ENCODE peak calls at places on chromosomes 16 and 17, in five cellular contexts. One of them, this sample, is unnamed.

GRCh38 chr17:73308017-73308823 is 3.6 kb downstream of the CDC42EP4 start:
- ATAC-seq in left lobe of liver: peak
- ATAC-seq in Right ventricle myocardium superior: peak
- ATAC-seq in naive thymus-derived CD4-positive, alpha-beta T cell: no peak
- ATAC-seq in gastroesophageal sphincter: no peak
- ATAC-seq in this sample: no peak

GRCh38 chr17:63250830-63251229 is 195.3 kb downstream of the CYB561 start:
- ATAC-seq in left lobe of liver: no peak
- ATAC-seq in Right ventricle myocardium superior: peak
- ATAC-seq in naive thymus-derived CD4-positive, alpha-beta T cell: no peak
- ATAC-seq in gastroesophageal sphincter: no peak
- ATAC-seq in this sample: no peak

GRCh38 chr17:1384881-1385280 is 15.1 kb downstream of the YWHAE start:
- ATAC-seq in left lobe of liver: no peak
- ATAC-seq in Right ventricle myocardium superior: peak
- ATAC-seq in naive thymus-derived CD4-positive, alpha-beta T cell: no peak
- ATAC-seq in gastroesophageal sphincter: no peak
- ATAC-seq in this sample: no peak

GRCh38 chr17:1180958-1181768 is 1.4 kb upstream of the ABR start:
- ATAC-seq in left lobe of liver: no peak
- ATAC-seq in Right ventricle myocardium superior: no peak
- ATAC-seq in naive thymus-derived CD4-positive, alpha-beta T cell: peak
- ATAC-seq in gastroesophageal sphincter: no peak
- ATAC-seq in this sample: peak

GRCh38 chr16:17371014-17371296 is 99.8 kb downstream of the XYLT1 start:
- ATAC-seq in left lobe of liver: no peak
- ATAC-seq in Right ventricle myocardium superior: no peak
- ATAC-seq in naive thymus-derived CD4-positive, alpha-beta T cell: no peak
- ATAC-seq in gastroesophageal sphincter: no peak
- ATAC-seq in this sample: no peak

GRCh38 chr17:27993161-27993695 is 49.2 kb upstream of the NLK start:
- ATAC-seq in left lobe of liver: no peak
- ATAC-seq in Right ventricle myocardium superior: no peak
- ATAC-seq in naive thymus-derived CD4-positive, alpha-beta T cell: no peak
- ATAC-seq in gastroesophageal sphincter: no peak
- ATAC-seq in this sample: no peak

GRCh38 chr16:68000024-68000423 is 740 bp upstream of the DPEP2 start:
- ATAC-seq in left lobe of liver: peak
- ATAC-seq in Right ventricle myocardium superior: peak
- ATAC-seq in naive thymus-derived CD4-positive, alpha-beta T cell: peak
- ATAC-seq in gastroesophageal sphincter: no peak
- ATAC-seq in this sample: peak

GRCh38 chr16:86186361-86186760 is 287.4 kb downstream of the IRF8 start:
- ATAC-seq in left lobe of liver: no peak
- ATAC-seq in Right ventricle myocardium superior: no peak
- ATAC-seq in naive thymus-derived CD4-positive, alpha-beta T cell: no peak
- ATAC-seq in gastroesophageal sphincter: no peak
- ATAC-seq in this sample: no peak

GRCh38 chr16:19677403-19677802 is 40.6 kb downstream of the KNOP1 start:
- ATAC-seq in left lobe of liver: no peak
- ATAC-seq in Right ventricle myocardium superior: peak
- ATAC-seq in naive thymus-derived CD4-positive, alpha-beta T cell: no peak
- ATAC-seq in gastroesophageal sphincter: no peak
- ATAC-seq in this sample: no peak

GRCh38 chr16:29906520-29907244 is 6.4 kb downstream of the ASPHD1 start:
- ATAC-seq in left lobe of liver: no peak
- ATAC-seq in Right ventricle myocardium superior: no peak
- ATAC-seq in naive thymus-derived CD4-positive, alpha-beta T cell: no peak
- ATAC-seq in gastroesophageal sphincter: no peak
- ATAC-seq in this sample: no peak

GRCh38 chr17:45277216-45277849 is 15.4 kb upstream of the SPATA32 start:
- ATAC-seq in left lobe of liver: peak
- ATAC-seq in Right ventricle myocardium superior: peak
- ATAC-seq in naive thymus-derived CD4-positive, alpha-beta T cell: peak
- ATAC-seq in gastroesophageal sphincter: peak
- ATAC-seq in this sample: peak

GRCh38 chr16:84600343-84601229 is 17.3 kb downstream of the COTL1 start:
- ATAC-seq in left lobe of liver: no peak
- ATAC-seq in Right ventricle myocardium superior: no peak
- ATAC-seq in naive thymus-derived CD4-positive, alpha-beta T cell: peak
- ATAC-seq in gastroesophageal sphincter: no peak
- ATAC-seq in this sample: peak

GRCh38 chr17:9221231-9222180 is 200.2 kb downstream of the NTN1 start:
- ATAC-seq in left lobe of liver: no peak
- ATAC-seq in Right ventricle myocardium superior: no peak
- ATAC-seq in naive thymus-derived CD4-positive, alpha-beta T cell: no peak
- ATAC-seq in gastroesophageal sphincter: no peak
- ATAC-seq in this sample: no peak

GRCh38 chr17:40303706-40304450 is 5.1 kb upstream of the RARA start:
- ATAC-seq in left lobe of liver: no peak
- ATAC-seq in Right ventricle myocardium superior: peak
- ATAC-seq in naive thymus-derived CD4-positive, alpha-beta T cell: no peak
- ATAC-seq in gastroesophageal sphincter: no peak
- ATAC-seq in this sample: peak

GRCh38 chr17:76138234-76138895 is 2.7 kb downstream of the FOXJ1 start:
- ATAC-seq in left lobe of liver: no peak
- ATAC-seq in Right ventricle myocardium superior: no peak
- ATAC-seq in naive thymus-derived CD4-positive, alpha-beta T cell: no peak
- ATAC-seq in gastroesophageal sphincter: no peak
- ATAC-seq in this sample: no peak

GRCh38 chr16:85649411-85649977 is 36.4 kb downstream of the GSE1 start:
- ATAC-seq in left lobe of liver: no peak
- ATAC-seq in Right ventricle myocardium superior: no peak
- ATAC-seq in naive thymus-derived CD4-positive, alpha-beta T cell: no peak
- ATAC-seq in gastroesophageal sphincter: no peak
- ATAC-seq in this sample: no peak

GRCh38 chr17:36500745-36501225 is 14.3 kb downstream of the ZNHIT3 start:
- ATAC-seq in left lobe of liver: no peak
- ATAC-seq in Right ventricle myocardium superior: no peak
- ATAC-seq in naive thymus-derived CD4-positive, alpha-beta T cell: no peak
- ATAC-seq in gastroesophageal sphincter: no peak
- ATAC-seq in this sample: peak

GRCh38 chr17:62671553-62671952 is 44.1 kb downstream of the MRC2 start:
- ATAC-seq in left lobe of liver: no peak
- ATAC-seq in Right ventricle myocardium superior: no peak
- ATAC-seq in naive thymus-derived CD4-positive, alpha-beta T cell: no peak
- ATAC-seq in gastroesophageal sphincter: no peak
- ATAC-seq in this sample: peak

GRCh38 chr17:76539631-76540271 is at the start of gene PRCD:
- ATAC-seq in left lobe of liver: no peak
- ATAC-seq in Right ventricle myocardium superior: no peak
- ATAC-seq in naive thymus-derived CD4-positive, alpha-beta T cell: no peak
- ATAC-seq in gastroesophageal sphincter: no peak
- ATAC-seq in this sample: no peak

GRCh38 chr16:89357055-89357454 is 133.3 kb downstream of the ANKRD11 start:
- ATAC-seq in left lobe of liver: no peak
- ATAC-seq in Right ventricle myocardium superior: no peak
- ATAC-seq in naive thymus-derived CD4-positive, alpha-beta T cell: no peak
- ATAC-seq in gastroesophageal sphincter: no peak
- ATAC-seq in this sample: peak

GRCh38 chr16:81521141-81521626 is 76.6 kb downstream of the CMIP start:
- ATAC-seq in left lobe of liver: no peak
- ATAC-seq in Right ventricle myocardium superior: no peak
- ATAC-seq in naive thymus-derived CD4-positive, alpha-beta T cell: peak
- ATAC-seq in gastroesophageal sphincter: no peak
- ATAC-seq in this sample: no peak

GRCh38 chr17:4248504-4249277 is 15.1 kb downstream of the ANKFY1 start:
- ATAC-seq in left lobe of liver: no peak
- ATAC-seq in Right ventricle myocardium superior: no peak
- ATAC-seq in naive thymus-derived CD4-positive, alpha-beta T cell: no peak
- ATAC-seq in gastroesophageal sphincter: no peak
- ATAC-seq in this sample: no peak

GRCh38 chr17:9183297-9183696 is 162.0 kb downstream of the NTN1 start:
- ATAC-seq in left lobe of liver: no peak
- ATAC-seq in Right ventricle myocardium superior: no peak
- ATAC-seq in naive thymus-derived CD4-positive, alpha-beta T cell: no peak
- ATAC-seq in gastroesophageal sphincter: no peak
- ATAC-seq in this sample: no peak

GRCh38 chr17:36667922-36668321 is 66.5 kb downstream of the MRM1 start:
- ATAC-seq in left lobe of liver: no peak
- ATAC-seq in Right ventricle myocardium superior: no peak
- ATAC-seq in naive thymus-derived CD4-positive, alpha-beta T cell: no peak
- ATAC-seq in gastroesophageal sphincter: no peak
- ATAC-seq in this sample: no peak

GRCh38 chr17:8019161-8019560 is 16.7 kb downstream of the GUCY2D start:
- ATAC-seq in left lobe of liver: no peak
- ATAC-seq in Right ventricle myocardium superior: no peak
- ATAC-seq in naive thymus-derived CD4-positive, alpha-beta T cell: no peak
- ATAC-seq in gastroesophageal sphincter: no peak
- ATAC-seq in this sample: peak

GRCh38 chr16:75254359-75254837 is 3.0 kb upstream of the BCAR1 start:
- ATAC-seq in left lobe of liver: peak
- ATAC-seq in Right ventricle myocardium superior: no peak
- ATAC-seq in naive thymus-derived CD4-positive, alpha-beta T cell: no peak
- ATAC-seq in gastroesophageal sphincter: no peak
- ATAC-seq in this sample: peak

GRCh38 chr17:77542551-77543490 is 402.1 kb downstream of the SEC14L1 start:
- ATAC-seq in left lobe of liver: peak
- ATAC-seq in Right ventricle myocardium superior: peak
- ATAC-seq in naive thymus-derived CD4-positive, alpha-beta T cell: peak
- ATAC-seq in gastroesophageal sphincter: peak
- ATAC-seq in this sample: peak

GRCh38 chr16:25005445-25006306 is 9.5 kb downstream of the ARHGAP17 start:
- ATAC-seq in left lobe of liver: no peak
- ATAC-seq in Right ventricle myocardium superior: no peak
- ATAC-seq in naive thymus-derived CD4-positive, alpha-beta T cell: no peak
- ATAC-seq in gastroesophageal sphincter: peak
- ATAC-seq in this sample: peak

GRCh38 chr16:51165043-51165442 is 14.0 kb upstream of the SALL1 start:
- ATAC-seq in left lobe of liver: no peak
- ATAC-seq in Right ventricle myocardium superior: no peak
- ATAC-seq in naive thymus-derived CD4-positive, alpha-beta T cell: no peak
- ATAC-seq in gastroesophageal sphincter: no peak
- ATAC-seq in this sample: no peak

GRCh38 chr16:22232277-22233049 is 26.4 kb downstream of the EEF2K start:
- ATAC-seq in left lobe of liver: peak
- ATAC-seq in Right ventricle myocardium superior: peak
- ATAC-seq in naive thymus-derived CD4-positive, alpha-beta T cell: no peak
- ATAC-seq in gastroesophageal sphincter: no peak
- ATAC-seq in this sample: peak

GRCh38 chr17:43382776-43383175 is 16.0 kb upstream of the ARL4D start:
- ATAC-seq in left lobe of liver: no peak
- ATAC-seq in Right ventricle myocardium superior: no peak
- ATAC-seq in naive thymus-derived CD4-positive, alpha-beta T cell: no peak
- ATAC-seq in gastroesophageal sphincter: no peak
- ATAC-seq in this sample: no peak

GRCh38 chr16:88499836-88500251 is 46.8 kb downstream of the ZFPM1 start:
- ATAC-seq in left lobe of liver: peak
- ATAC-seq in Right ventricle myocardium superior: peak
- ATAC-seq in naive thymus-derived CD4-positive, alpha-beta T cell: peak
- ATAC-seq in gastroesophageal sphincter: peak
- ATAC-seq in this sample: peak

GRCh38 chr17:31673076-31673475 is 186.0 kb downstream of the COPRS start:
- ATAC-seq in left lobe of liver: no peak
- ATAC-seq in Right ventricle myocardium superior: no peak
- ATAC-seq in naive thymus-derived CD4-positive, alpha-beta T cell: no peak
- ATAC-seq in gastroesophageal sphincter: no peak
- ATAC-seq in this sample: no peak

This sample was measured in esophagus mucosa.